ENCODE peak calls at places on chromosomes 11 and 22, in ten cellular contexts. P is cardiac muscle cell, M is kidney, Z is SJSA1, C is neuronal stem cell, N is right lobe of liver, X is fibroblast of lung, W is left ventricle myocardium inferior, H is upper lobe of right lung, E is A549. B is an unnamed sample.

GRCh38 chr11:60762851-60763691 is 6.4 kb downstream of the MS4A15 start:
- DNase-seq in H (peak; percentile 59), Z (no peak), W (no peak), P (peak; percentile 47), M (no peak), N (no peak), X (no peak), C (no peak), E (peak; percentile 36), B (no peak)

GRCh38 chr11:9823439-9823838 is 159.6 kb downstream of the SWAP70 start:
- DNase-seq in Z (no peak), M (no peak), C (no peak), N (no peak), H (no peak), X (no peak), W (no peak), P (peak; percentile 7), E (no peak), B (no peak)

GRCh38 chr22:49208768-49209252 is 618.9 kb downstream of the BRD1 start:
- DNase-seq in X (no peak), W (peak; percentile 1), H (peak; percentile 28), M (peak; percentile 37), P (peak; percentile 71), E (no peak), C (peak; percentile 46), Z (peak; percentile 33), N (peak; percentile 50), B (no peak)

GRCh38 chr22:29524440-29525191 is 28.9 kb downstream of the THOC5 start:
- DNase-seq in W (peak; percentile 26), M (no peak), P (peak; percentile 55), X (peak; percentile 11), H (no peak), N (no peak), E (peak; percentile 26), C (no peak), Z (no peak), B (no peak)

GRCh38 chr11:28673687-28674431 is 565.7 kb downstream of the METTL15 start:
- DNase-seq in P (no peak), M (no peak), C (no peak), E (no peak), H (no peak), X (no peak), W (no peak), Z (no peak), N (no peak), B (no peak)

GRCh38 chr11:93072236-93072635 is 102.8 kb downstream of the MTNR1B start:
- DNase-seq in Z (no peak), P (no peak), M (no peak), E (no peak), C (no peak), H (no peak), X (no peak), N (no peak), W (no peak), B (no peak)

GRCh38 chr11:75174781-75175370 is 24.0 kb downstream of the SLCO2B1 start:
- DNase-seq in W (no peak), C (no peak), X (no peak), N (no peak), H (no peak), Z (no peak), E (no peak), M (peak; percentile 81), P (peak; percentile 40), B (peak; percentile 39)

GRCh38 chr11:116618461-116618860 is 154.3 kb downstream of the BUD13 start:
- DNase-seq in E (no peak), M (no peak), P (no peak), N (no peak), W (no peak), X (no peak), H (no peak), C (no peak), Z (no peak), B (no peak)

GRCh38 chr11:61610905-61611304 is 30.0 kb upstream of the SYT7 start:
- DNase-seq in Z (no peak), P (no peak), W (peak; percentile 69), H (no peak), N (peak; percentile 66), C (no peak), M (no peak), X (no peak), E (no peak), B (no peak)

GRCh38 chr11:81007046-81007445 is 1566.2 kb upstream of the TENM4 start:
- DNase-seq in E (no peak), X (peak; percentile 72), H (no peak), C (no peak), N (no peak), P (peak; percentile 15), W (no peak), Z (no peak), M (no peak), B (no peak)

GRCh38 chr11:134531331-134532135 is 119.5 kb upstream of the B3GAT1 start:
- DNase-seq in X (no peak), M (peak; percentile 71), N (no peak), P (peak; percentile 37), E (no peak), W (peak; percentile 35), Z (peak; percentile 5), C (no peak), H (peak; percentile 49), B (no peak)

GRCh38 chr11:89321401-89321800 is 143.7 kb downstream of the TYR start:
- DNase-seq in P (no peak), X (no peak), Z (no peak), W (no peak), M (no peak), C (no peak), H (no peak), N (no peak), E (no peak), B (no peak)

GRCh38 chr11:9003573-9004309 is at the start of gene NRIP3:
- DNase-seq in H (peak; percentile 84), W (peak; percentile 69), N (peak; percentile 65), Z (peak; percentile 70), P (peak; percentile 81), E (peak; percentile 48), X (peak; percentile 45), M (peak; percentile 89), C (peak; percentile 66), B (peak; percentile 83)

GRCh38 chr22:32932176-32932575 is 126.0 kb downstream of the SYN3 start:
- DNase-seq in E (no peak), P (no peak), W (no peak), M (no peak), Z (no peak), H (no peak), X (peak; percentile 51), C (no peak), N (no peak), B (no peak)

GRCh38 chr11:14270690-14271542 is 88.1 kb downstream of the RRAS2 start:
- DNase-seq in C (no peak), E (no peak), H (no peak), W (no peak), M (no peak), Z (no peak), P (no peak), N (no peak), X (no peak), B (no peak)

GRCh38 chr22:23138584-23139469 is 3.0 kb downstream of the RSPH14 start:
- DNase-seq in E (no peak), X (no peak), Z (no peak), P (no peak), N (peak; percentile 52), W (no peak), H (no peak), C (no peak), M (no peak), B (peak; percentile 31)
- H3K4me1 ChIP-seq in E (peaks cover 8% of the 10 kb centered on the region), X (no peaks in the 10 kb centered on the region), Z (peaks cover 15% of the 10 kb centered on the region), P (peaks cover 3% of the 10 kb centered on the region), N (peaks cover 3% of the 10 kb centered on the region), W (peaks cover 21% of the 10 kb centered on the region), H (peaks cover 9% of the 10 kb centered on the region), C (peaks cover 9% of the 10 kb centered on the region), M (peaks cover 15% of the 10 kb centered on the region), B (peaks cover 11% of the 10 kb centered on the region)

GRCh38 chr22:22167791-22168189 is 76.8 kb upstream of the VPREB1 start:
- DNase-seq in Z (no peak), W (no peak), C (no peak), E (no peak), P (no peak), M (no peak), N (no peak), H (no peak), X (no peak), B (no peak)
- H3K4me1 ChIP-seq in Z (no peaks in the 10 kb centered on the region), W (no peaks in the 10 kb centered on the region), C (no peaks in the 10 kb centered on the region), E (no peaks in the 10 kb centered on the region), P (no peaks in the 10 kb centered on the region), M (no peaks in the 10 kb centered on the region), N (no peaks in the 10 kb centered on the region), H (no peaks in the 10 kb centered on the region), X (no peaks in the 10 kb centered on the region), B (no peaks in the 10 kb centered on the region)

GRCh38 chr22:26888887-26889286 is 231.5 kb downstream of the MIAT start:
- DNase-seq in W (no peak), M (no peak), Z (no peak), C (no peak), X (no peak), H (no peak), E (no peak), N (no peak), P (no peak), B (no peak)

GRCh38 chr22:26889794-26890193 is 232.4 kb downstream of the MIAT start:
- DNase-seq in P (no peak), C (no peak), N (no peak), H (no peak), Z (no peak), W (no peak), E (no peak), M (no peak), X (no peak), B (no peak)

GRCh38 chr22:26892401-26893033 is 235.1 kb downstream of the MIAT start:
- DNase-seq in C (no peak), X (no peak), H (peak; percentile 76), W (no peak), N (no peak), P (peak; percentile 23), M (no peak), E (peak; percentile 24), Z (peak; percentile 48), B (peak; percentile 40)

GRCh38 chr22:26891431-26891830 is 234.0 kb downstream of the MIAT start:
- DNase-seq in H (no peak), W (no peak), N (no peak), Z (no peak), E (no peak), X (no peak), C (no peak), P (no peak), M (no peak), B (no peak)

GRCh38 chr22:26890870-26891269 is 233.5 kb downstream of the MIAT start:
- DNase-seq in P (peak; percentile 23), M (no peak), W (no peak), X (no peak), Z (no peak), C (no peak), E (peak; percentile 40), N (no peak), H (no peak), B (no peak)
- H3K4me1 ChIP-seq in P (peaks cover 26% of the 10 kb centered on the region), M (peaks cover 3% of the 10 kb centered on the region), W (peaks cover 13% of the 10 kb centered on the region), X (peaks cover 31% of the 10 kb centered on the region), Z (peaks cover 71% of the 10 kb centered on the region), C (no peaks in the 10 kb centered on the region), E (peaks cover 80% of the 10 kb centered on the region), N (no peaks in the 10 kb centered on the region), H (no peaks in the 10 kb centered on the region), B (no peaks in the 10 kb centered on the region)

DNA sequence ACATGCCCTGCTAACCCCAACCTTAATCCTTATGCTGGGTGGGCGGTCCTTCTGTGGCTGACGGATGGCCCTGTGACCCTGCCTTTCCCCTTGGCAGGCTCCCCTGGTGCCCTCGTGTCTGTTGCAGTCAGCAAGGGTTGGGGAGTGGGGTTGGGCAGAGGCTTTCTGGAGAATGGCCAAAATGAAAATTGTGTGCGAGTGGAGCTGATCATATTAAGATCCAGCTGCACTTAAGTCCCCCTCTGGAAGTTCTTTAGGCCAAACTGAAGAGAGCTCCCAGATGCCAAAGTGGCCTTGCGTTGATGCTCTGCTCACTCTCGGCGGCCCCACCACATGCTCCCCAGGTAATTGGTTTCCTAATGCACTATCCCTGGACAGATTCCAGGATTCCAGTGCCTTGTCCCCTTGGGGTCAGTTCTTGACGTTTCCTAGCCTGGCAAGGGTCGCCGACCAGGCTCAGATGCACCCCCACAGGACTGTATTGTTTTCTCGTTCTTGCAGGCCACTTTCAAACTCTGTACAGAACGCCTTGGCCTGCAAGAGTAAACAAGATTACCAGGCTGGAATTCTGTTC is 16.4 kb upstream of the C11orf96 start:
- DNase-seq in W (no peak), N (no peak), E (no peak), Z (peak; percentile 60), C (no peak), M (no peak), H (no peak), P (no peak), X (peak; percentile 67), B (no peak)
- H3K4me1 ChIP-seq in W (peaks cover 58% of the 10 kb centered on the region), N (no peaks in the 10 kb centered on the region), E (peaks cover 12% of the 10 kb centered on the region), Z (peaks cover 96% of the 10 kb centered on the region), C (peaks cover 27% of the 10 kb centered on the region), M (peaks cover 4% of the 10 kb centered on the region), H (peaks cover 19% of the 10 kb centered on the region), P (peaks cover 12% of the 10 kb centered on the region), X (peaks cover 29% of the 10 kb centered on the region), B (no peaks in the 10 kb centered on the region)